ENCODE peak calls at places on chromosomes 16 and 17, in nine cellular contexts. H, X, Y, Q, Z, F, M, D and B are unnamed samples.

GRCh38 chr16:79501446-79501845 is 99.1 kb downstream of the MAF start:
- DNase-seq in H (no peak), F (no peak), Z (no peak), Y (no peak), M (no peak), D (no peak), Q (no peak), X (no peak), B (no peak)

GRCh38 chr17:63841350-63842172 is 924 bp downstream of the SMARCD2 start:
- DNase-seq in D (peak), H (peak), Q (no peak), X (peak), Y (no peak), Z (no peak), F (peak), M (peak), B (peak)

GRCh38 chr16:74563828-74564263 is 43.1 kb downstream of the GLG1 start:
- DNase-seq in Q (no peak), F (no peak), Y (peak), M (no peak), Z (no peak), D (no peak), H (peak), X (peak), B (no peak)

GRCh38 chr16:14187517-14188338 is 116.6 kb downstream of the MRTFB start:
- DNase-seq in Q (no peak), X (no peak), D (no peak), M (no peak), Y (no peak), H (no peak), F (no peak), Z (no peak), B (no peak)

GRCh38 chr17:78783711-78784396 is 1.8 kb upstream of the CYTH1 start:
- DNase-seq in F (no peak), Z (no peak), Y (no peak), D (no peak), H (no peak), M (no peak), X (no peak), Q (no peak), B (peak)

GRCh38 chr17:62101090-62101489 is 36.0 kb upstream of the MED13 start:
- DNase-seq in F (no peak), D (no peak), Z (no peak), Q (no peak), X (no peak), M (no peak), H (no peak), Y (no peak), B (no peak)

GRCh38 chr16:4384497-4384896 is 12.8 kb downstream of the VASN start:
- DNase-seq in Q (no peak), F (no peak), D (no peak), Z (no peak), X (peak), H (no peak), Y (no peak), M (no peak), B (no peak)

GRCh38 chr17:59617141-59617757 is 2.4 kb upstream of the CLTC start:
- DNase-seq in Y (no peak), D (no peak), X (no peak), F (no peak), Q (no peak), H (no peak), M (no peak), Z (no peak), B (peak)

GRCh38 chr17:69405096-69405495 is 9.4 kb upstream of the MAP2K6 start:
- DNase-seq in Q (no peak), D (no peak), F (no peak), Z (no peak), H (no peak), X (no peak), Y (no peak), M (no peak), B (no peak)

GRCh38 chr16:87077750-87078127 is 239.5 kb downstream of the C16orf95 start:
- DNase-seq in Q (no peak), F (no peak), X (no peak), Z (no peak), H (no peak), D (no peak), Y (no peak), M (no peak), B (no peak)

GRCh38 chr17:6910987-6911603 is 79.6 kb upstream of the TEKT1 start:
- DNase-seq in H (no peak), X (peak), F (no peak), Y (no peak), M (peak), Z (no peak), Q (no peak), D (no peak), B (peak)

GRCh38 chr16:187330-187729 is 7.1 kb downstream of the HBQ1 start:
- DNase-seq in F (no peak), Y (no peak), H (no peak), Z (no peak), M (no peak), X (no peak), D (no peak), Q (no peak), B (no peak)

GRCh38 chr17:76398523-76399174 is 14.2 kb downstream of the SPHK1 start:
- DNase-seq in H (no peak), X (no peak), F (no peak), Z (no peak), Q (no peak), M (no peak), Y (no peak), D (no peak), B (no peak)

GRCh38 chr16:10609410-10609774 is 29.0 kb upstream of the EMP2 start:
- DNase-seq in X (peak), H (no peak), Y (no peak), Z (peak), F (no peak), D (no peak), Q (no peak), M (no peak), B (no peak)

GRCh38 chr16:66399930-66400329 is 27.2 kb upstream of the BEAN1 start:
- DNase-seq in D (no peak), Q (no peak), H (no peak), M (no peak), Y (no peak), Z (no peak), F (peak), X (peak), B (no peak)

GRCh38 chr17:22435231-22435974 is 743.1 kb downstream of the KCNJ18 start:
- DNase-seq in M (no peak), D (no peak), X (no peak), Q (no peak), F (no peak), Y (no peak), H (no peak), Z (no peak), B (no peak)

GRCh38 chr17:47840742-47841487 is at the start of gene SCRN2:
- DNase-seq in Z (no peak), H (peak), F (peak), M (peak), Q (peak), Y (peak), X (peak), D (peak), B (peak)

GRCh38 chr16:10866196-10866976 is 10.6 kb upstream of the CIITA start:
- DNase-seq in M (no peak), Y (no peak), D (no peak), Q (no peak), F (peak), X (no peak), H (no peak), Z (no peak), B (no peak)

GRCh38 chr16:1351582-1352362 is at the start of the genes GNPTG and TSR3:
- DNase-seq in Z (peak), D (peak), M (peak), H (peak), Y (no peak), X (peak), F (peak), Q (peak), B (peak)

GRCh38 chr16:63689068-63689467 is 1432.8 kb downstream of the CDH11 start:
- DNase-seq in Y (no peak), M (no peak), Z (no peak), F (no peak), H (no peak), D (no peak), Q (no peak), X (no peak), B (no peak)

GRCh38 chr16:63690267-63690666 is 1431.6 kb downstream of the CDH11 start:
- DNase-seq in Z (no peak), D (no peak), X (no peak), Y (no peak), F (no peak), Q (no peak), M (no peak), H (no peak), B (peak)

GRCh38 chr16:63695347-63695746 is 1426.5 kb downstream of the CDH11 start:
- DNase-seq in M (no peak), X (no peak), Y (no peak), D (no peak), H (no peak), Q (no peak), F (no peak), Z (no peak), B (no peak)

DNA sequence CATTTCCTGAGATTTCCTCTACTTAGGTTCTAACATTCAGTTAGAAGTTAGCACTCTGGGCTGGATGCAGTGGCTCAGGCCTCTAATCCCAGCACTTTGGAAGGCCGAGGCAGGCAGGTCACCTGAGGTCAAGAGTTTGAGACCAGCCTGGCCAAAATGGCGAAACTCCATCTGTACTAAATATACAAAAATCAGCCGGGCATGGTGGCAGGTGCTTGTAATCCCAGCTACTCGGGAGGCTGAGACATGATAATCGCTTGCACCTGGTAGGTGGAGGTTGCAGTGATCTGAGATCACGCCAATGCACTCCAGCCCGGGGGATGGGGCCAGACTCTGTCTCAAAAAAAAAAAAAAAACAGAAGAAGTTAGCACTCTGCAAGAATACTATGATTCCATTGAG is 1430.9 kb downstream of the CDH11 start:
- DNase-seq in X (no peak), F (no peak), Y (no peak), H (no peak), Z (no peak), M (no peak), D (no peak), Q (no peak), B (peak)
- TF ChIP-seq CTCF in X (no peak), F (no peak), Y (no peak), H (no peak), Z (no peak), M (no peak), D (no peak), Q (no peak), B (no peak)

GRCh38 chr16:59195242-59195641 is 461.1 kb upstream of the GOT2 start:
- DNase-seq in Q (no peak), F (no peak), D (no peak), M (no peak), Y (no peak), Z (no peak), X (no peak), H (no peak), B (no peak)

GRCh38 chr16:59198487-59198886 is 464.4 kb upstream of the GOT2 start:
- DNase-seq in Q (no peak), H (no peak), Z (no peak), M (no peak), Y (no peak), F (no peak), X (no peak), D (no peak), B (no peak)

GRCh38 chr16:59188029-59188428 is 453.9 kb upstream of the GOT2 start:
- DNase-seq in H (no peak), Q (no peak), F (no peak), D (no peak), Y (no peak), Z (no peak), X (no peak), M (no peak), B (no peak)

GRCh38 chr16:59192551-59193199 is 458.6 kb upstream of the GOT2 start:
- DNase-seq in Q (peak), H (no peak), F (no peak), Z (no peak), D (peak), X (peak), M (peak), Y (no peak), B (peak)
- TF ChIP-seq CTCF in Q (no peak), H (peak), F (peak), Z (peak), D (peak), X (peak), M (peak), Y (no peak), B (peak)

DNA sequence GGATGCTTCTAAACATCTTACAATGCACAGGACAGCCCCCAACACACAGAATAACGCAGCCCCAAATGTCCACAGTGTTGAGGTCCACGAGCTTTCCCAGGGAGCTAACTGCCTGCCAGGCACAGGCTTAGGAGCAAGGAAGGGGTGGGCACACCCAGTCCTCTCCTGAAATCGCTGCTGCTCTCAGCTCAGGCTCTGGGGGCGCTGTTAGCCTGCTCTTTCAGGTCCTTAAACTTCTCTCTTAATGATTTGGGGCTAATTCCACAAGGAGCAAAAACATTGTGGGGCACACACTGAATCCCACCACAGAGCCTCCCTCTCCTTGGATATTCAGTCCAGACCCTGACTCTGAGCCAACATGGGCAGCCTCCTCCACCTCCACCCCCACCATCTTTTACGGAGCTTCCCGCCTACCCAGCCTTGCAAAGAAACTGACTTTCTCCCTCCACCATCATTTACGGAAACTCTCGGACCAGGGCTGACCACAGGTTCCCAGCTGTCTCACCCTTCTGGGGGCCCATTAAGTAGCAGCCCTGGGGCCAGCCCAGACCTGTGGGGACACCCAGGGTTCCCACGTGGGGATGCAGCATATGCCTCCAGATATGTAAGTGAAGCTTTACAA is 1.1 kb downstream of the CD300H start:
- DNase-seq in M (peak), Z (no peak), Q (peak), X (peak), H (no peak), D (peak), Y (no peak), F (no peak), B (peak)
- TF ChIP-seq CTCF in M (peak), Z (peak), Q (no peak), X (peak), H (peak), D (peak), Y (no peak), F (peak), B (peak)

GRCh38 chr16:16917201-16917600 is 538.3 kb downstream of the NPIPA7 start:
- DNase-seq in H (no peak), F (no peak), Y (no peak), M (no peak), Q (no peak), Z (no peak), X (no peak), D (no peak), B (no peak)

GRCh38 chr16:16915771-16916170 is 536.8 kb downstream of the NPIPA7 start:
- DNase-seq in X (no peak), F (no peak), Q (no peak), Y (no peak), H (no peak), M (no peak), D (no peak), Z (no peak), B (no peak)
- TF ChIP-seq CTCF in X (no peak), F (no peak), Q (no peak), Y (no peak), H (no peak), M (no peak), D (no peak), Z (no peak), B (no peak)

DNA sequence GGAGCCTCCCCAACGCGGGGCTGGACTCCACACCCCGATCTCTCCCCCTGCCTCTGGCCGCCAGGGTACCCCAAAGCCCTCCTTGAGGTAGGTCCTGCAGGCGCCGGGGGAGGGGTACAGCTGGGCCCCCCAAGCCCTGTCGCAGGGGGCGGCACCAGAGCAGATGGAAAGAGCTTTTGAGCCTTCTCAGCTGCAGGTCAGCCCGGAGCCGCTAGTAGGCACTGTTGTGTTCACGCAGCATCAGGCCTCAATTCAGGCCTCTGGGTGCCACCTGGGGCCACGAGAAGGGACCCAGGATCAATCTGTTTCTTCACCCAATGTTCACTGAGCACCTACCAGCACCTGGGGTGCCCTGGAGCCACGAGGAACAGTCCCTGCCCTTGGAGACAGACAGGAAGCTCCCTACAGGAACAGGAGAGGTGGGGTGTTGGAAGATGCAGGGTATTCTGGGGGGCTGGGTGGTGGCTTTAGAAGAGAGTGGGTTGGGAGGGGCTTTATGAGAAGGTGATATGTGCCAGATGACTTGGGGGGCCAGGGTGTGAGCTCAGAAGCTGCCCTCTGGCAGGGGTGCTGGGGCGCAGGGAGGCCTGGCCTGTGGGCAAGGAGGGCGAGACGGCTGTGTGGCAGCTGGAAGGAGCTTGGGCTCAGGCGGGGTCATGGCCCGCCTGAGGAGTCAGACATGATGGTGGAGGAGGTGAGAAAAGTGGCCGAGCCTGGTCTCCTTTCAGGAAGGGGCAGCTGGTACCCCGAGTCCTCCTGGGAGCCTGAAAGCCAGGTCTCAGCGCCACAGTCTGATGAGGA is 122.0 kb upstream of the GSE1 start:
- DNase-seq in F (no peak), H (no peak), D (no peak), X (no peak), Y (no peak), M (peak), Q (peak), Z (no peak), B (peak)
- TF ChIP-seq CTCF in F (peak), H (peak), D (peak), X (peak), Y (no peak), M (peak), Q (peak), Z (peak), B (peak)

GRCh38 chr17:33330877-33331276 is 37.8 kb upstream of the ASIC2 start:
- DNase-seq in M (no peak), F (no peak), Y (no peak), H (no peak), Q (no peak), D (no peak), Z (no peak), X (no peak), B (no peak)

GRCh38 chr17:33338242-33338641 is 45.1 kb upstream of the ASIC2 start:
- DNase-seq in F (no peak), Q (no peak), Y (no peak), X (no peak), Z (no peak), D (no peak), M (no peak), H (no peak), B (no peak)

GRCh38 chr17:33334703-33335102 is 41.6 kb upstream of the ASIC2 start:
- DNase-seq in M (no peak), Z (no peak), F (no peak), Q (no peak), Y (no peak), X (no peak), H (no peak), D (no peak), B (no peak)

DNA sequence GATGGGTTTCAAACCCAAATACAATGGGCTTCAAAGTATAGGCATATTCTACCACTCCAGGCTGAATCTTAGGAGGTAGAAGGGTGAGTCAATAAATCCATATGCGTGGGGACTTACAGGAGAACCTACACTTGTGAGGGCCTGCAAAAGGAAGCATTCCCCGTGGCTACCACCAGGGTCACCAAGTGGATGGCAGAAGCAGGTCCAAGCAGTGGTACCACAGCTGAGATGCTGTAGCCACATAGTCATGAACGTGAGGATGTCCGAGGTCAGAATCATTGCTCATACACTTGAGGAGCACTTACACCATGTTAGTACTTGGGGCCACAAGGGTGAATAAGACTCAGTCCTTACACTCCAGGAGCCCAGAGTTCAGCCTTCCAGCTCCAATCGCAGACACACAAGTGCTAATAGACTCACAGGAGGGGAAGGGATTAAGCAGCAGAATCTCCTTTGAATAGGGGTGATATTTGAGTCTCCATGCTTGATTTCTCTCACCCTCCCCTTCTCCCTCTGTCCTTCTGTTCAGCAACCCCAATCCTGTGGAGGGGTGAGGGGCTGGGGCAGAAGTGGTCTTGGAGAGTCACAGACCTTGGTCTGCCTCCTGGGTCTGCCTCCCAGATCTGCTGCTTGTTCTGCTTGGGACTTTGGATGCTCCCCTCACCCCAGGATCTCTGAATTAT is 42.5 kb upstream of the ASIC2 start:
- DNase-seq in D (no peak), Y (no peak), H (no peak), X (no peak), F (no peak), M (peak), Z (no peak), Q (no peak), B (no peak)
- TF ChIP-seq CTCF in D (peak), Y (no peak), H (no peak), X (no peak), F (no peak), M (peak), Z (no peak), Q (no peak), B (no peak)

GRCh38 chr16:51524070-51524469 is 373.0 kb upstream of the SALL1 start:
- DNase-seq in F (no peak), Q (no peak), D (no peak), M (no peak), H (no peak), Z (no peak), X (no peak), Y (no peak), B (no peak)

GRCh38 chr16:51526622-51527021 is 375.6 kb upstream of the SALL1 start:
- DNase-seq in X (no peak), M (no peak), Y (no peak), F (no peak), Q (no peak), Z (no peak), H (no peak), D (no peak), B (no peak)

GRCh38 chr16:51522902-51523301 is 371.8 kb upstream of the SALL1 start:
- DNase-seq in D (no peak), M (no peak), X (no peak), Q (no peak), F (no peak), Y (no peak), H (no peak), Z (no peak), B (no peak)

GRCh38 chr16:51523400-51523799 is 372.3 kb upstream of the SALL1 start:
- DNase-seq in H (no peak), Q (no peak), D (no peak), Z (no peak), F (no peak), M (no peak), X (peak), Y (no peak), B (no peak)

GRCh38 chr16:51524555-51525373 is 373.7 kb upstream of the SALL1 start:
- DNase-seq in H (no peak), D (no peak), Q (no peak), X (peak), M (no peak), Z (no peak), Y (no peak), F (no peak), B (no peak)
- TF ChIP-seq CTCF in H (no peak), D (no peak), Q (no peak), X (peak), M (no peak), Z (no peak), Y (no peak), F (no peak), B (no peak)

GRCh38 chr17:2474371-2474770 is 37.3 kb downstream of the METTL16 start:
- DNase-seq in F (no peak), X (no peak), H (no peak), Q (no peak), Z (no peak), M (no peak), D (no peak), Y (no peak), B (no peak)
- TF ChIP-seq CTCF in F (no peak), X (no peak), H (no peak), Q (no peak), Z (no peak), M (no peak), D (no peak), Y (no peak), B (no peak)